ENCODE peak calls at places on chromosomes 5 and 9, in eight cellular contexts. One of them, this sample, is unnamed.

GRCh38 chr9:104774831-104775573 is 11.1 kb downstream of the NIPSNAP3B start:
- DNase-seq in activated CD8-positive, alpha-beta memory T cell treated with anti-CD3 and anti-CD28 coated beads for 24 hours: no peak
- DNase-seq in activated T-helper 1 cell treated with anti-CD3 and anti-CD28 coated beads, Interleukin-2, amount 50 U/mL, for 16 hours: no peak
- DNase-seq in nephron progenitor cell: no peak
- DNase-seq in foreskin fibroblast: no peak
- DNase-seq in HTR-8/SVneo: no peak
- DNase-seq in mucosa of gallbladder: no peak
- DNase-seq in tibial artery: no peak
- DNase-seq in this sample: no peak

GRCh38 chr5:158456756-158457155 is 597.8 kb upstream of the CLINT1 start:
- DNase-seq in activated CD8-positive, alpha-beta memory T cell treated with anti-CD3 and anti-CD28 coated beads for 24 hours: no peak
- DNase-seq in activated T-helper 1 cell treated with anti-CD3 and anti-CD28 coated beads, Interleukin-2, amount 50 U/mL, for 16 hours: no peak
- DNase-seq in nephron progenitor cell: no peak
- DNase-seq in foreskin fibroblast: peak
- DNase-seq in HTR-8/SVneo: peak
- DNase-seq in mucosa of gallbladder: no peak
- DNase-seq in tibial artery: no peak
- DNase-seq in this sample: no peak

GRCh38 chr5:14914193-14914592 is 42.6 kb upstream of the ANKH start:
- DNase-seq in activated CD8-positive, alpha-beta memory T cell treated with anti-CD3 and anti-CD28 coated beads for 24 hours: no peak
- DNase-seq in activated T-helper 1 cell treated with anti-CD3 and anti-CD28 coated beads, Interleukin-2, amount 50 U/mL, for 16 hours: no peak
- DNase-seq in nephron progenitor cell: no peak
- DNase-seq in foreskin fibroblast: no peak
- DNase-seq in HTR-8/SVneo: no peak
- DNase-seq in mucosa of gallbladder: no peak
- DNase-seq in tibial artery: no peak
- DNase-seq in this sample: no peak

GRCh38 chr9:113999256-114000062 is 78.6 kb downstream of the AMBP start:
- DNase-seq in activated CD8-positive, alpha-beta memory T cell treated with anti-CD3 and anti-CD28 coated beads for 24 hours: peak
- DNase-seq in activated T-helper 1 cell treated with anti-CD3 and anti-CD28 coated beads, Interleukin-2, amount 50 U/mL, for 16 hours: no peak
- DNase-seq in nephron progenitor cell: no peak
- DNase-seq in foreskin fibroblast: no peak
- DNase-seq in HTR-8/SVneo: peak
- DNase-seq in mucosa of gallbladder: peak
- DNase-seq in tibial artery: no peak
- DNase-seq in this sample: no peak

GRCh38 chr9:110446171-110446570 is 108.5 kb upstream of the TXNDC8 start:
- DNase-seq in activated CD8-positive, alpha-beta memory T cell treated with anti-CD3 and anti-CD28 coated beads for 24 hours: no peak
- DNase-seq in activated T-helper 1 cell treated with anti-CD3 and anti-CD28 coated beads, Interleukin-2, amount 50 U/mL, for 16 hours: no peak
- DNase-seq in nephron progenitor cell: no peak
- DNase-seq in foreskin fibroblast: peak
- DNase-seq in HTR-8/SVneo: no peak
- DNase-seq in mucosa of gallbladder: no peak
- DNase-seq in tibial artery: no peak
- DNase-seq in this sample: no peak

GRCh38 chr5:14444988-14445387 is 136.6 kb upstream of the OTULINL start:
- DNase-seq in activated CD8-positive, alpha-beta memory T cell treated with anti-CD3 and anti-CD28 coated beads for 24 hours: no peak
- DNase-seq in activated T-helper 1 cell treated with anti-CD3 and anti-CD28 coated beads, Interleukin-2, amount 50 U/mL, for 16 hours: no peak
- DNase-seq in nephron progenitor cell: no peak
- DNase-seq in foreskin fibroblast: peak
- DNase-seq in HTR-8/SVneo: peak
- DNase-seq in mucosa of gallbladder: no peak
- DNase-seq in tibial artery: no peak
- DNase-seq in this sample: no peak

GRCh38 chr9:130444565-130445221 is at the start of gene ASS1:
- DNase-seq in activated CD8-positive, alpha-beta memory T cell treated with anti-CD3 and anti-CD28 coated beads for 24 hours: peak
- DNase-seq in activated T-helper 1 cell treated with anti-CD3 and anti-CD28 coated beads, Interleukin-2, amount 50 U/mL, for 16 hours: peak
- DNase-seq in nephron progenitor cell: peak
- DNase-seq in foreskin fibroblast: no peak
- DNase-seq in HTR-8/SVneo: no peak
- DNase-seq in mucosa of gallbladder: peak
- DNase-seq in tibial artery: peak
- DNase-seq in this sample: peak

GRCh38 chr9:36492849-36493248 is 79.8 kb upstream of the MELK start:
- DNase-seq in activated CD8-positive, alpha-beta memory T cell treated with anti-CD3 and anti-CD28 coated beads for 24 hours: no peak
- DNase-seq in activated T-helper 1 cell treated with anti-CD3 and anti-CD28 coated beads, Interleukin-2, amount 50 U/mL, for 16 hours: no peak
- DNase-seq in nephron progenitor cell: no peak
- DNase-seq in foreskin fibroblast: no peak
- DNase-seq in HTR-8/SVneo: no peak
- DNase-seq in mucosa of gallbladder: no peak
- DNase-seq in tibial artery: no peak
- DNase-seq in this sample: no peak

GRCh38 chr5:95686661-95687060 is 3.9 kb upstream of the SPATA9 start:
- DNase-seq in activated CD8-positive, alpha-beta memory T cell treated with anti-CD3 and anti-CD28 coated beads for 24 hours: no peak
- DNase-seq in activated T-helper 1 cell treated with anti-CD3 and anti-CD28 coated beads, Interleukin-2, amount 50 U/mL, for 16 hours: no peak
- DNase-seq in nephron progenitor cell: no peak
- DNase-seq in foreskin fibroblast: no peak
- DNase-seq in HTR-8/SVneo: no peak
- DNase-seq in mucosa of gallbladder: no peak
- DNase-seq in tibial artery: no peak
- DNase-seq in this sample: no peak

GRCh38 chr5:78985407-78986223 is 505 bp upstream of the ARSB start:
- DNase-seq in activated CD8-positive, alpha-beta memory T cell treated with anti-CD3 and anti-CD28 coated beads for 24 hours: peak
- DNase-seq in activated T-helper 1 cell treated with anti-CD3 and anti-CD28 coated beads, Interleukin-2, amount 50 U/mL, for 16 hours: peak
- DNase-seq in nephron progenitor cell: peak
- DNase-seq in foreskin fibroblast: peak
- DNase-seq in HTR-8/SVneo: peak
- DNase-seq in mucosa of gallbladder: peak
- DNase-seq in tibial artery: peak
- DNase-seq in this sample: no peak